ENCODE peak calls at places on chromosomes 2 and 18, in five cellular contexts. One of them, this sample, is unnamed.
A peak's percentile ranks its signal among the peaks of the same experiment; 100 is the strongest.

GRCh38 chr2:176002684-176003225 is 688 bp upstream of the LNPK start:
- DNase-seq in fibroblast of pulmonary artery: peak; percentile 18
- DNase-seq in caudate nucleus: peak; percentile 28
- DNase-seq in aorta: no peak
- DNase-seq in KG1: no peak
- DNase-seq in this sample: no peak

GRCh38 chr2:229173810-229174359 is 97.2 kb downstream of the PID1 start:
- DNase-seq in aorta: no peak
- DNase-seq in KG1: no peak
- DNase-seq in fibroblast of pulmonary artery: no peak
- DNase-seq in caudate nucleus: no peak
- DNase-seq in this sample: no peak

GRCh38 chr2:226274143-226274542 is 525.5 kb downstream of the IRS1 start:
- DNase-seq in KG1: no peak
- DNase-seq in aorta: no peak
- DNase-seq in caudate nucleus: no peak
- DNase-seq in fibroblast of pulmonary artery: no peak
- DNase-seq in this sample: no peak

GRCh38 chr18:13181765-13182164 is 36.8 kb upstream of the LDLRAD4 start:
- DNase-seq in aorta: no peak
- DNase-seq in KG1: no peak
- DNase-seq in caudate nucleus: no peak
- DNase-seq in fibroblast of pulmonary artery: no peak
- DNase-seq in this sample: no peak

GRCh38 chr18:33871363-33872025 is 293.5 kb downstream of the ASXL3 start:
- DNase-seq in KG1: no peak
- DNase-seq in fibroblast of pulmonary artery: no peak
- DNase-seq in caudate nucleus: no peak
- DNase-seq in aorta: no peak
- DNase-seq in this sample: no peak

GRCh38 chr2:106115250-106115649 is 78.9 kb downstream of the UXS1 start:
- DNase-seq in KG1: no peak
- DNase-seq in caudate nucleus: no peak
- DNase-seq in fibroblast of pulmonary artery: peak; percentile 45
- DNase-seq in aorta: no peak
- DNase-seq in this sample: no peak

GRCh38 chr18:27278131-27278530 is 93.0 kb upstream of the CHST9 start:
- DNase-seq in KG1: no peak
- DNase-seq in aorta: no peak
- DNase-seq in caudate nucleus: no peak
- DNase-seq in fibroblast of pulmonary artery: no peak
- DNase-seq in this sample: no peak

GRCh38 chr2:205776139-205776538 is 93.8 kb downstream of the NRP2 start:
- DNase-seq in fibroblast of pulmonary artery: peak; percentile 46
- DNase-seq in KG1: no peak
- DNase-seq in aorta: no peak
- DNase-seq in caudate nucleus: no peak
- DNase-seq in this sample: no peak

GRCh38 chr2:49796221-49796705 is 641.9 kb upstream of the FSHR start:
- DNase-seq in KG1: no peak
- DNase-seq in aorta: no peak
- DNase-seq in caudate nucleus: no peak
- DNase-seq in fibroblast of pulmonary artery: no peak
- DNase-seq in this sample: no peak

GRCh38 chr2:178764097-178764496 is 43.1 kb downstream of the TTN start:
- DNase-seq in aorta: no peak
- DNase-seq in fibroblast of pulmonary artery: no peak
- DNase-seq in caudate nucleus: no peak
- DNase-seq in KG1: no peak
- DNase-seq in this sample: no peak

GRCh38 chr2:191866675-191867506 is 20.0 kb upstream of the CAVIN2 start:
- DNase-seq in fibroblast of pulmonary artery: peak; percentile 96
- DNase-seq in aorta: no peak
- DNase-seq in caudate nucleus: no peak
- DNase-seq in KG1: no peak
- DNase-seq in this sample: no peak

GRCh38 chr2:129178356-129178755 is 801.1 kb upstream of the RAB6C start:
- DNase-seq in KG1: no peak
- DNase-seq in caudate nucleus: no peak
- DNase-seq in fibroblast of pulmonary artery: peak; percentile 51
- DNase-seq in aorta: peak; percentile 90
- DNase-seq in this sample: no peak